ENCODE peak calls at places on chromosomes 3 and 15, in nine cellular contexts. Y is heart left ventricle, C is cardiac muscle cell, G is heart right ventricle, B is fibroblast of mammary gland, V is adipocyte, W is lower lobe of right lung, N is cardiac fibroblast, T is hepatocyte. Z is an unnamed sample.

GRCh38 chr3:23809840-23810341 is 4.1 kb downstream of the UBE2E1 start:
- DNase-seq in T (no peak), V (no peak), Y (no peak), B (no peak), W (no peak), N (peak), G (no peak), C (no peak), Z (peak)

GRCh38 chr3:187828571-187829452 is 83.5 kb upstream of the BCL6 start:
- DNase-seq in T (peak), G (no peak), V (no peak), C (no peak), Y (no peak), B (no peak), W (no peak), N (no peak), Z (no peak)

GRCh38 chr15:98174286-98174685 is 213.8 kb downstream of the ARRDC4 start:
- DNase-seq in B (no peak), G (no peak), N (no peak), V (no peak), W (no peak), C (no peak), T (no peak), Y (no peak), Z (no peak)

GRCh38 chr15:88918738-88919137 is 5.6 kb upstream of the MFGE8 start:
- DNase-seq in N (peak), T (peak), B (peak), C (peak), Y (no peak), G (peak), W (no peak), V (peak), Z (peak)

GRCh38 chr3:172096881-172097420 is 57.6 kb downstream of the FNDC3B start:
- DNase-seq in W (no peak), N (peak), V (peak), B (peak), T (peak), G (no peak), C (peak), Y (no peak), Z (peak)

GRCh38 chr15:38885001-38885400 is 320.4 kb upstream of the RASGRP1 start:
- DNase-seq in N (peak), C (peak), V (peak), B (peak), T (no peak), W (no peak), Y (no peak), G (no peak), Z (peak)

GRCh38 chr15:70532536-70533186 is 230.7 kb downstream of the UACA start:
- DNase-seq in B (no peak), N (no peak), W (no peak), Y (no peak), G (no peak), T (no peak), C (no peak), V (no peak), Z (no peak)

GRCh38 chr3:49952924-49953323 is 13.0 kb downstream of the RBM6 start:
- DNase-seq in C (no peak), B (no peak), W (no peak), G (no peak), N (no peak), Y (no peak), T (no peak), V (no peak), Z (no peak)

GRCh38 chr15:44243829-44244228 is 44.7 kb upstream of the GOLM2 start:
- DNase-seq in T (no peak), Y (no peak), C (no peak), B (no peak), W (no peak), N (no peak), V (no peak), G (no peak), Z (no peak)

GRCh38 chr15:100129677-100130076 is 212.1 kb downstream of the ADAMTS17 start:
- DNase-seq in W (no peak), G (no peak), Y (no peak), T (no peak), N (peak), C (no peak), B (no peak), V (no peak), Z (no peak)

GRCh38 chr15:31293655-31294054 is 33.0 kb upstream of the KLF13 start:
- DNase-seq in T (no peak), G (no peak), B (no peak), C (no peak), Y (no peak), W (no peak), V (no peak), N (no peak), Z (no peak)

GRCh38 chr15:63196846-63197245 is 7.4 kb downstream of the RAB8B start:
- DNase-seq in G (no peak), W (no peak), V (no peak), B (no peak), C (no peak), Y (no peak), N (no peak), T (no peak), Z (no peak)

GRCh38 chr3:172868565-172869172 is 118.1 kb downstream of the ECT2 start:
- DNase-seq in G (no peak), W (no peak), T (no peak), V (no peak), Y (no peak), B (no peak), N (no peak), C (no peak), Z (no peak)

GRCh38 chr3:71110531-71111222 is 472.9 kb downstream of the FOXP1 start:
- DNase-seq in T (no peak), C (no peak), N (no peak), Y (no peak), V (no peak), W (no peak), G (no peak), B (no peak), Z (no peak)

GRCh38 chr3:195179782-195180489 is 91.0 kb downstream of the XXYLT1 start:
- DNase-seq in C (no peak), N (no peak), B (no peak), Y (no peak), T (no peak), W (no peak), V (no peak), G (peak), Z (no peak)

GRCh38 chr3:60325610-60326181 is 925.6 kb downstream of the FHIT start:
- DNase-seq in V (no peak), C (peak), T (no peak), G (no peak), Y (no peak), B (no peak), W (no peak), N (no peak), Z (no peak)

GRCh38 chr15:49085696-49086459 is 39.6 kb upstream of the SECISBP2L start:
- DNase-seq in V (peak), B (no peak), T (no peak), W (no peak), G (no peak), C (no peak), N (no peak), Y (no peak), Z (no peak)

GRCh38 chr3:63578858-63579257 is 73.6 kb upstream of the SNTN start:
- DNase-seq in T (no peak), W (no peak), G (no peak), N (no peak), Y (no peak), V (no peak), B (no peak), C (no peak), Z (no peak)

GRCh38 chr3:9169326-9169725 is 80.1 kb downstream of the SRGAP3 start:
- DNase-seq in W (no peak), G (no peak), Y (no peak), V (no peak), C (no peak), B (no peak), N (no peak), T (no peak), Z (no peak)

GRCh38 chr3:60746690-60747416 is 504.4 kb downstream of the FHIT start:
- DNase-seq in W (no peak), V (peak), Y (no peak), B (peak), C (no peak), G (no peak), T (no peak), N (peak), Z (peak)

GRCh38 chr15:79054350-79054749 is 36.2 kb downstream of the RASGRF1 start:
- DNase-seq in C (no peak), V (no peak), T (no peak), Y (no peak), G (no peak), N (no peak), W (no peak), B (no peak), Z (no peak)

GRCh38 chr15:80242132-80242769 is 9.8 kb downstream of the CTXND1 start:
- DNase-seq in V (peak), W (no peak), Y (peak), B (peak), G (no peak), T (peak), N (peak), C (peak), Z (no peak)

GRCh38 chr15:71485094-71485693 is 325.2 kb upstream of the NR2E3 start:
- DNase-seq in G (no peak), N (peak), B (no peak), T (no peak), Y (no peak), V (no peak), W (no peak), C (no peak), Z (peak)

GRCh38 chr3:31735667-31736066 is 202.9 kb downstream of the STT3B start:
- DNase-seq in Y (no peak), G (no peak), W (no peak), B (no peak), N (no peak), C (no peak), T (no peak), V (no peak), Z (no peak)

GRCh38 chr3:4751057-4752051 is 227.9 kb upstream of the BHLHE40 start:
- DNase-seq in B (peak), W (no peak), G (peak), C (peak), V (peak), N (peak), Y (no peak), T (peak), Z (peak)

GRCh38 chr3:13064964-13065363 is 8.3 kb downstream of the IQSEC1 start:
- DNase-seq in G (no peak), W (no peak), N (no peak), C (no peak), B (no peak), Y (no peak), V (no peak), T (no peak), Z (no peak)

GRCh38 chr15:82122754-82123400 is 77.1 kb upstream of the MEX3B start:
- DNase-seq in G (no peak), W (no peak), N (peak), B (peak), C (peak), V (peak), T (peak), Y (no peak), Z (peak)

GRCh38 chr15:75823860-75824613 is 19.2 kb upstream of the UBE2Q2 start:
- DNase-seq in C (peak), W (no peak), G (no peak), B (no peak), N (peak), V (no peak), T (peak), Y (no peak), Z (no peak)

GRCh38 chr3:20760981-20761380 is 575.0 kb upstream of the SGO1 start:
- DNase-seq in W (no peak), G (no peak), B (peak), Y (no peak), T (no peak), N (no peak), V (no peak), C (no peak), Z (no peak)

GRCh38 chr3:62131620-62132019 is 241.7 kb downstream of the FEZF2 start:
- DNase-seq in B (peak), C (peak), Y (no peak), G (no peak), W (no peak), N (peak), V (peak), T (no peak), Z (peak)

GRCh38 chr3:127775398-127776109 is 46.8 kb downstream of the MGLL start:
- DNase-seq in T (no peak), Y (no peak), B (peak), N (peak), G (peak), C (peak), V (peak), W (no peak), Z (peak)

GRCh38 chr15:98855067-98855814 is 152.4 kb downstream of the PGPEP1L start:
- DNase-seq in B (no peak), V (no peak), Y (no peak), G (no peak), C (no peak), T (no peak), W (no peak), N (no peak), Z (no peak)

GRCh38 chr15:74050835-74051234 is 31.5 kb downstream of the GOLGA6A start:
- DNase-seq in W (no peak), G (no peak), T (no peak), B (no peak), Y (peak), N (no peak), V (no peak), C (no peak), Z (no peak)

GRCh38 chr3:61612211-61612995 is 51.0 kb downstream of the PTPRG start:
- DNase-seq in V (peak), C (no peak), Y (no peak), T (no peak), W (no peak), N (peak), B (peak), G (no peak), Z (no peak)

GRCh38 chr3:72836409-72836808 is 11.8 kb downstream of the SHQ1 start:
- DNase-seq in Y (no peak), G (no peak), B (no peak), V (no peak), W (no peak), T (no peak), C (no peak), N (no peak), Z (no peak)
- H3K4me3 ChIP-seq in Y (no peak), G (no peak), B (no peak), V (no peak), W (no peak), T (no peak), C (no peak), N (no peak), Z (no peak)

GRCh38 chr3:177071496-177072156 is 125.7 kb downstream of the TBL1XR1 start:
- DNase-seq in V (peak), C (no peak), B (no peak), N (no peak), W (no peak), T (peak), Y (no peak), G (no peak), Z (no peak)
- H3K4me3 ChIP-seq in V (no peak), C (no peak), B (no peak), N (no peak), W (no peak), T (no peak), Y (no peak), G (no peak), Z (no peak)

GRCh38 chr3:52289338-52289746 is 1.7 kb downstream of the GLYCTK start:
- DNase-seq in C (no peak), G (no peak), N (no peak), T (peak), Y (no peak), W (no peak), V (no peak), B (no peak), Z (no peak)
- H3K4me3 ChIP-seq in C (no peak), G (no peak), N (no peak), T (no peak), Y (no peak), W (no peak), V (peak), B (no peak), Z (no peak)

DNA sequence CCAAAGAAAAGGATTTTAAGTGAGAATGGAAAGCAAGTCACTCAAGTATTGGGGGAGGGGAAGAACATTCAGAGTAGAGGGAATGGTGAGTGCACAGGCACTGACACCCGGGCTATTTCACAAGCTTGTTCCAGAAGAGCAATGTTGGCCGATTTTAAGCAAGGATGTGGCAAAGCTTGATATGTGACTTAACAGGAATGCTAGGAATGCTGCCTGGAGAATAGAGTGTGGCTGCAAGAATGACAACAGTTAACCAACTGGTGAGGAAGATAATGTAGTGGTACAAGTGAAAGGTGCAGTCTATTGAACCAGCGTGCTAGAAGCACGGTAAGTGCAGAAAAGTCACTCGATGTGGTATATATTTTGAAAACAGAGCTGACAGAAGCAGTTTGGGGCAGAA is 6.2 kb upstream of the CCDC80 start:
- DNase-seq in C (peak), T (peak), N (peak), V (peak), W (no peak), G (no peak), B (peak), Y (no peak), Z (peak)
- H3K4me3 ChIP-seq in C (no peak), T (no peak), N (no peak), V (peak), W (no peak), G (no peak), B (no peak), Y (no peak), Z (no peak)

Z was measured in astrocyte of the spinal cord.